ENCODE peak calls at places on chromosomes 7 and 10, in six cellular contexts. B is IMR-90, T is H9, E is H1, O is mesenchymal stem cell, F is mesendoderm. Y is an unnamed sample.

GRCh38 chr10:73589538-73590126 is 1.5 kb downstream of the USP54 start:
- DNase-seq in F (peak), O (peak), E (no peak), B (peak), T (no peak), Y (no peak)

GRCh38 chr7:128550920-128551319 is 74.4 kb downstream of the METTL2B start:
- DNase-seq in F (no peak), B (no peak), O (no peak), T (no peak), E (no peak), Y (no peak)

GRCh38 chr7:140375808-140376730 is 22.3 kb downstream of the SLC37A3 start:
- DNase-seq in O (no peak), B (no peak), T (no peak), F (no peak), E (no peak), Y (no peak)

GRCh38 chr10:33899578-33900531 is 565.4 kb upstream of the NRP1 start:
- DNase-seq in E (no peak), B (peak), F (no peak), O (no peak), T (no peak), Y (no peak)

GRCh38 chr10:28587970-28588290 is 55.0 kb downstream of the WAC start:
- DNase-seq in T (no peak), O (peak), F (peak), E (no peak), B (peak), Y (no peak)

GRCh38 chr7:77989981-77990566 is 191.5 kb downstream of the PHTF2 start:
- DNase-seq in O (peak), E (no peak), T (peak), B (no peak), F (peak), Y (no peak)

GRCh38 chr7:134029-134428 is 58.3 kb upstream of the FAM20C start:
- DNase-seq in B (no peak), O (no peak), E (no peak), F (no peak), T (peak), Y (no peak)

GRCh38 chr10:27100800-27101347 is 580 bp upstream of the ANKRD26 start:
- DNase-seq in B (no peak), T (no peak), E (no peak), O (no peak), F (peak), Y (no peak)

GRCh38 chr7:44975331-44976039 is 3.3 kb downstream of the MYO1G start:
- DNase-seq in B (no peak), E (no peak), O (no peak), T (no peak), F (no peak), Y (no peak)

GRCh38 chr10:124176309-124177179 is 83.1 kb upstream of the CHST15 start:
- DNase-seq in E (no peak), F (no peak), O (peak), T (no peak), B (no peak), Y (no peak)

GRCh38 chr7:16266877-16267276 is 154.5 kb downstream of the CRPPA start:
- DNase-seq in F (no peak), T (no peak), E (no peak), O (no peak), B (no peak), Y (no peak)

GRCh38 chr10:80458263-80458625 is 4.1 kb downstream of the TSPAN14 start:
- DNase-seq in O (no peak), E (no peak), F (no peak), B (no peak), T (no peak), Y (no peak)
- H3K23ac ChIP-seq in O (no peak), E (no peak), F (no peak), B (peak), T (no peak), Y (no peak)

GRCh38 chr7:134893920-134894319 is 92.4 kb upstream of the AGBL3 start:
- DNase-seq in E (no peak), F (no peak), B (no peak), O (no peak), T (no peak), Y (no peak)

GRCh38 chr7:134890246-134891240 is 95.8 kb upstream of the AGBL3 start:
- DNase-seq in F (peak), O (no peak), T (no peak), B (peak), E (no peak), Y (no peak)

GRCh38 chr7:134892963-134893362 is 93.3 kb upstream of the AGBL3 start:
- DNase-seq in O (no peak), F (no peak), E (no peak), T (no peak), B (no peak), Y (no peak)

GRCh38 chr7:134891262-134892001 is 94.9 kb upstream of the AGBL3 start:
- DNase-seq in T (peak), E (peak), F (peak), O (peak), B (peak), Y (peak)

DNA sequence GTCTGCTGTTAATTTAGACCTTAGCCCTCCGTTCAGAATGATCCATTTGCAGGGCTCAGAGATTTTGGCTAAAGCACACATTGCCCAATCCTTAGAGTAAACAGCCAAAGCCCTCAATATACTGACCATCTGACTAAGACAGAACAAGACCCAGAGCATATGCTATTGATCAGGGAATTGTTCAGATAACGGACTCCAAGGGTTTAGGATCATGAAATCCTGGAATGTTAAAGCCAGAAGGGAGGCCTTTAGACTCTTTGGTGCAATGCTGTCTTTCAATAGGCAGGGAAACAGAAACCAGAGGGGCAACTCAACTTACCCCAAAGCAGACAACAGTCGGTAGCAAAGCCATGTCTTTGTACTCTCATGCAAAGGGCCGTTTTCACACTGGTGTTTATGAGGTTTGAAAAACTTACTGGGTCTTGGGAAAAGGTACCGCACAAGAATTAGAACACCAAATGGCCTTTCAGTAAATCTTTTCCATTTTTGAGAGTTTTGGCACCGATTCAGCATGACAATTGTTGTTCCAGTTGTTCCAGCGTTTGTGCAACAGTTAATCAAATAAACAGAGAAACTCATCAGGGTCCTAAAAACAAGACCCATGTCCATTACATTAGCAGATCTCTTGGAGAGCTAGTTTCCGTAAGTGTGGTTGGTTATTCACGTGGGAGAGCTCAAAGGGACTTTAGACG is 94.2 kb upstream of the AGBL3 start:
- DNase-seq in T (no peak), B (peak), O (peak), F (no peak), E (no peak), Y (no peak)
- H3K23ac ChIP-seq in T (no peak), B (peak), O (no peak), F (no peak), E (no peak), Y (no peak)

GRCh38 chr10:78459639-78460037 is 426.0 kb downstream of the RPS24 start:
- DNase-seq in B (no peak), E (no peak), F (no peak), T (no peak), O (no peak), Y (no peak)
- H3K23ac ChIP-seq in B (no peak), E (no peak), F (no peak), T (no peak), O (no peak), Y (no peak)

GRCh38 chr7:135768990-135769389 is 20.4 kb upstream of the FAM180A start:
- DNase-seq in T (no peak), F (no peak), E (no peak), B (no peak), O (no peak), Y (no peak)

GRCh38 chr7:135768064-135768463 is 19.5 kb upstream of the FAM180A start:
- DNase-seq in E (no peak), F (no peak), B (no peak), T (no peak), O (no peak), Y (no peak)

GRCh38 chr7:135770139-135770710 is 21.6 kb upstream of the FAM180A start:
- DNase-seq in E (no peak), T (no peak), F (no peak), B (peak), O (peak), Y (no peak)

GRCh38 chr7:135768467-135768866 is 19.9 kb upstream of the FAM180A start:
- DNase-seq in B (no peak), E (no peak), F (no peak), O (no peak), T (no peak), Y (no peak)

DNA sequence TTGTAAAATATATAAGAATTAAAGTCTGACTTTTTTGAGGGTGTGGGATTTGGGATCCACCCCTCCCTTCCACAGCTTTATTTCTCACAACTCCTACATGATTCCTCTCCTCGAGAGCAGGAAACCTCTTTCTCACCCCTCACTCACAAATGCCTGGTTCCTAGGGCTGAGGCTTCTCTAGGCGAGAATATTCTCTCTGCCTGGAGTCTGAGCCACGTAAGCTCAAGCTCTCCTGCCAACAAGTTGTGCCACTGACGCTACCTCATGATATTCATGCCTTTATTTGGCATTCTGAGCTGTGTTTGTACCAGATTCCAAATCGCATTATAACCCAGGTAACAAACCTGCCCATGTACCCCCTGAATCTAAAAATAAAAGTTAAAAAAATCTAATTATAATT is 20.8 kb upstream of the FAM180A start:
- DNase-seq in E (no peak), F (no peak), O (no peak), T (no peak), B (no peak), Y (no peak)
- H3K23ac ChIP-seq in E (no peak), F (no peak), O (no peak), T (no peak), B (no peak), Y (no peak)

DNA sequence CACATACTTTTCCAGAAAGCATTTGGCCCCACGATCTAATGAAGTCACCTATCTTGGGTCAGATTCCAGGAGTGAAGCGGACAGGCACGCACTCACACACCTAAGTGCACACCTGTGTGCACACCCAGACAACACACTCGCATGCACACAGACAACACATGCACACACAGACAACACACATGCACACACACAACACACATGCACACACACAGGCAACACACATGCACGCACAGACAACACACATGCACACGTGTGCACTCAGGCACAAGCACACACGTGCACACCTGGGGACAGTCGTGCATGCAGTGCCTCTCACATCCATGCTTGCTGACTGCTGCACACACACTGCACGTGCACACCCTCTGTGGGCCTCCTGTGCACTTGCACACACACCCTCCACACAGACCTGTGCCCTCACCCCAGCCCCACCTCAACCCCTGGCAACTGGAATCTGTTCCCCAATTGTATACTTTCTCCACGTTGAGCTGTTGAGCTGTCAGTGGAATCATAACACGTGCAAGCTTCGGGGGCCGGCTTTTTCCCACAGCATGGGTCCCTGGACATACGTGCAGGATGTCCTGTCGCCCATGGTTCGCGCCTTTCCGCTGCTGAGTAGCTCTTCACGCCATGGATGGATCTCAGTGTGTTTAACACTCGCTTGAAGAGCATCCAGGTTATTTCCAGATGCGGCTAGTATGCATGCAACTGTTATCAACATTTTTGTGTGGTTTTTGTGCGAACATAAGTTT is 55.3 kb upstream of the CFAP46 start:
- DNase-seq in F (no peak), E (no peak), B (no peak), T (no peak), O (no peak), Y (no peak)
- H3K23ac ChIP-seq in F (no peak), E (no peak), B (no peak), T (no peak), O (no peak), Y (no peak)

GRCh38 chr10:7082967-7083366 is 327.9 kb downstream of the SFMBT2 start:
- DNase-seq in E (peak), F (peak), T (no peak), B (peak), O (peak), Y (no peak)
- H3K23ac ChIP-seq in E (no peak), F (no peak), T (no peak), B (no peak), O (no peak), Y (no peak)

GRCh38 chr10:5888843-5889623 is 660 bp downstream of the ANKRD16 start:
- DNase-seq in O (peak), E (no peak), B (no peak), F (peak), T (peak), Y (peak)
- H3K23ac ChIP-seq in O (peak), E (no peak), B (peak), F (peak), T (no peak), Y (peak)

GRCh38 chr10:70622541-70622940 is 20.0 kb upstream of the PRF1 start:
- DNase-seq in B (no peak), T (no peak), E (no peak), F (no peak), O (no peak), Y (no peak)
- H3K23ac ChIP-seq in B (no peak), T (no peak), E (no peak), F (no peak), O (no peak), Y (no peak)

Y was measured in neuronal stem cell.